ENCODE peak calls at places on chromosomes 13 and 19, in four cellular contexts. N is HCT116, U is neural progenitor cell, W is PC-3. H is an unnamed sample. For H3K4me1, the result is how much of the 10 kb centered on the place peaks cover.

GRCh38 chr13:51065372-51066090 is 45.5 kb downstream of the C13orf42 start:
- DNase-seq in N (no peak), U (no peak), W (no peak), H (no peak)

GRCh38 chr13:47679391-47679790 is 321.7 kb downstream of the SUCLA2 start:
- DNase-seq in N (no peak), U (no peak), W (peak), H (no peak)

GRCh38 chr19:6811906-6812305 is 39.4 kb downstream of the VAV1 start:
- DNase-seq in N (peak), U (no peak), W (peak), H (no peak)

GRCh38 chr13:20446405-20446804 is 79.3 kb downstream of the CRYL1 start:
- DNase-seq in N (no peak), U (no peak), W (no peak), H (no peak)

GRCh38 chr13:94674609-94675348 is 37.6 kb downstream of the SOX21 start:
- DNase-seq in N (peak), U (peak), W (peak), H (peak)

GRCh38 chr13:33446821-33447481 is 161.4 kb upstream of the STARD13 start:
- DNase-seq in N (no peak), U (no peak), W (peak), H (no peak)

GRCh38 chr19:12943437-12944044 is 2.1 kb upstream of the RAD23A start:
- DNase-seq in N (no peak), U (no peak), W (no peak), H (no peak)

GRCh38 chr19:32651729-32652140 is 23.2 kb downstream of the ANKRD27 start:
- DNase-seq in N (no peak), U (peak), W (no peak), H (no peak)

GRCh38 chr19:23762884-23763711 is 4.4 kb upstream of the ZNF681 start:
- DNase-seq in N (no peak), U (peak), W (peak), H (no peak)

GRCh38 chr19:3642987-3643386 is 16.4 kb upstream of the CACTIN start:
- DNase-seq in N (peak), U (peak), W (no peak), H (no peak)

GRCh38 chr19:56144396-56144795 is 3.3 kb downstream of the ZNF444 start:
- DNase-seq in N (no peak), U (no peak), W (no peak), H (no peak)

GRCh38 chr19:55189424-55189823 is 9.3 kb upstream of the SYT5 start:
- DNase-seq in N (peak), U (no peak), W (peak), H (no peak)

GRCh38 chr19:14031719-14032480 is at the start of gene IL27RA:
- DNase-seq in N (no peak), U (peak), W (peak), H (peak)

GRCh38 chr19:14023404-14024235 is 4.3 kb upstream of the RLN3 start:
- DNase-seq in N (no peak), U (peak), W (peak), H (no peak)

GRCh38 chr19:14028901-14029300 is 953 bp downstream of the RLN3 start:
- DNase-seq in N (no peak), U (no peak), W (no peak), H (no peak)

GRCh38 chr19:14030997-14031718 is 404 bp upstream of the IL27RA start:
- DNase-seq in N (no peak), U (no peak), W (no peak), H (no peak)

DNA sequence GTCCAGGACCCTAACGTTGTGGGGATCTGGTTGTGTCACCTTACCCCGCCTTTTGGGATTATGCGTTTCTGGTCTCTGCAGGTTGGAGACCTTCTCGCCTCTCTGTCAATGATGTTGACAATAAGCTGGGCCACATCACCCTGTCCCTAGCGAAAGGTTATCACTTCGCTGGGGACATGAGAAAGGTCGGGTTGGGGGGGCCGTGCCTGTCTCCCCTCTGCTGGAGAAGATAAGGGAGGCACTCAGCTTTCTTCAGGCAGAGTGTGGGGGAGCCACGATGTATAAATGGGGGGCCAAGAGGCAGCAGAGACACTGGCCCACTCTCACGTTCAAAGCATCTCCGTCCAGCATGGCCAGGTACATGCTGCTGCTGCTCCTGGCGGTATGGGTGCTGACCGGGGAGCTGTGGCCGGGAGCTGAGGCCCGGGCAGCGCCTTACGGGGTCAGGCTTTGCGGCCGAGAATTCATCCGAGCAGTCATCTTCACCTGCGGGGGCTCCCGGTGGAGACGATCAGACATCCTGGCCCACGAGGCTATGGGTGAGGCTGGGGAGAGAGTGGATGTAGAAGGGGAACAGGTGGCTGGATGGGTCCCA is at the start of gene RLN3:
- DNase-seq in N (no peak), U (no peak), W (no peak), H (no peak)
- H3K4me1 ChIP-seq in N (under half), U (under half), W (under half), H (under half)

DNA sequence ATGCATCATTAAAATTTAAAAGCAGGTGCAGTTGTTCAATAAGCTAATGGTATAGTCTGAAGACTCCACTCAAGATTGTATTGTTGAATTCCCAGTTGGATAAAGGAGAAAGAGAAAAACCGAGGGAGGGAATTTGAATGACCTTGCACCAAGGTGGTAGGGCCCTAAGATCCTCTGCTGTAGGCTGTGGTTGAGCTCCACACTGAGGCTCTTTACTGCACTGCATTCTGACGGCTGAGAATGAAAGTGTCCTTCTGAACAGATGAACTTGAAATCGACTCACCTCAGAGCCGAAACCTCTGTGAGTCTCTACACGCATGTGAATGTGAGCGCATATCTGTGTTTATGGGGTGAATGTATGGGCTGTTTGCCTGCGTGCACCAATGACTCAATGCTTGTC is 388.9 kb upstream of the DACH1 start:
- DNase-seq in N (peak), U (peak), W (peak), H (peak)
- TF ChIP-seq EZH2phosphoT487 in N (no peak), U (no peak), W (no peak), H (no peak)

GRCh38 chr19:58538257-58539168 is 5.4 kb upstream of the TRIM28 start:
- DNase-seq in N (no peak), U (peak), W (no peak), H (no peak)
- H3K9ac ChIP-seq in N (no peak), U (no peak), W (no peak), H (no peak)

DNA sequence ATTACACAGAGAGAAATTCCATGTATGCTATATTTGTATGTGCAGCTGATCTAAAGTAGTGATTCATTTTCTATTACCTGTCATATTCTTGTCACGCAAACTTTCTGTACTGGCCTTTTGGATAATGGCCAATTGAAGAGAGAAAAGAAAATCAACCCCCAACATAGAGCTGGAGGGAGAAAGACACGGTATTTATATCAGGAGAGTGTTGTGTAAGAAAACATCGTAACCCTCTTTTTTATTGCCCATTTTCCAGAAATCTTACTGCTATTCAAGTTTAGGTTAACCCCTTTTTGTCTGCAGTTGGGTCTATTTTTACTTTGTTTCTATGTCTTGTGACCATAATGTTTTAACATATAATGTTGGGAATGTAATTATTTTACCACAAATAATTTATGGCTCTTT is 27.9 kb downstream of the DGKH start:
- DNase-seq in N (no peak), U (no peak), W (no peak), H (no peak)
- H3K4me1 ChIP-seq in N (under half), U (under half), W (under half), H (under half)